ENCODE peak calls at places on chromosomes 13 and 19, in five cellular contexts. R is SK-N-MC, K is SK-N-SH, L is GM23338, V is breast epithelium. J is an unnamed sample.

GRCh38 chr19:37551123-37551993 is 43.2 kb downstream of the ZNF571 start:
- DNase-seq in R (no peak), K (peak; percentile 95), L (peak; percentile 58), V (no peak), J (no peak)

GRCh38 chr19:40601061-40601973 is at the start of gene LTBP4:
- DNase-seq in R (no peak), K (peak; percentile 74), L (peak; percentile 60), V (no peak), J (no peak)

GRCh38 chr19:51016798-51017683 is 2.5 kb downstream of the KLK10 start:
- DNase-seq in R (no peak), K (peak; percentile 83), L (peak; percentile 94), V (peak; percentile 83), J (no peak)

GRCh38 chr19:35822579-35822978 is 9.9 kb upstream of the PRODH2 start:
- DNase-seq in R (no peak), K (no peak), L (no peak), V (no peak), J (no peak)

GRCh38 chr13:102643656-102644055 is 46.9 kb downstream of the TPP2 start:
- DNase-seq in R (no peak), K (no peak), L (no peak), V (no peak), J (no peak)

GRCh38 chr13:75812751-75813181 is 176.6 kb downstream of the LMO7 start:
- DNase-seq in R (no peak), K (peak; percentile 19), L (no peak), V (no peak), J (no peak)

GRCh38 chr13:85519363-85519762 is 279.9 kb downstream of the SLITRK6 start:
- DNase-seq in R (no peak), K (no peak), L (no peak), V (no peak), J (no peak)

GRCh38 chr13:41231786-41232185 is 31.6 kb downstream of the MTRF1 start:
- DNase-seq in R (no peak), K (no peak), L (no peak), V (no peak), J (no peak)

GRCh38 chr13:59391696-59392095 is 772.0 kb downstream of the DIAPH3 start:
- DNase-seq in R (peak; percentile 37), K (peak; percentile 30), L (peak; percentile 85), V (no peak), J (peak; percentile 36)

GRCh38 chr13:46489586-46490023 is 63.4 kb upstream of the LRCH1 start:
- DNase-seq in R (no peak), K (no peak), L (no peak), V (no peak), J (no peak)

GRCh38 chr13:108120332-108120731 is 95.0 kb downstream of the LIG4 start:
- DNase-seq in R (no peak), K (no peak), L (peak; percentile 32), V (no peak), J (no peak)

GRCh38 chr13:59458908-59459579 is 704.7 kb downstream of the DIAPH3 start:
- DNase-seq in R (no peak), K (no peak), L (peak; percentile 31), V (no peak), J (no peak)

GRCh38 chr13:111981006-111981405 is 85.9 kb upstream of the SOX1 start:
- DNase-seq in R (no peak), K (no peak), L (no peak), V (no peak), J (no peak)

GRCh38 chr19:40802300-40803169 is 3.5 kb downstream of the EGLN2 start:
- DNase-seq in R (no peak), K (peak; percentile 67), L (no peak), V (no peak), J (no peak)

GRCh38 chr13:112058519-112058873 is 8.5 kb upstream of the SOX1 start:
- DNase-seq in R (no peak), K (no peak), L (peak; percentile 62), V (no peak), J (no peak)

GRCh38 chr19:38229585-38230073 is 5.6 kb upstream of the DPF1 start:
- DNase-seq in R (no peak), K (peak; percentile 97), L (peak; percentile 79), V (no peak), J (no peak)

GRCh38 chr13:70173236-70173959 is 65.1 kb upstream of the KLHL1 start:
- DNase-seq in R (no peak), K (no peak), L (peak; percentile 8), V (no peak), J (no peak)

DNA sequence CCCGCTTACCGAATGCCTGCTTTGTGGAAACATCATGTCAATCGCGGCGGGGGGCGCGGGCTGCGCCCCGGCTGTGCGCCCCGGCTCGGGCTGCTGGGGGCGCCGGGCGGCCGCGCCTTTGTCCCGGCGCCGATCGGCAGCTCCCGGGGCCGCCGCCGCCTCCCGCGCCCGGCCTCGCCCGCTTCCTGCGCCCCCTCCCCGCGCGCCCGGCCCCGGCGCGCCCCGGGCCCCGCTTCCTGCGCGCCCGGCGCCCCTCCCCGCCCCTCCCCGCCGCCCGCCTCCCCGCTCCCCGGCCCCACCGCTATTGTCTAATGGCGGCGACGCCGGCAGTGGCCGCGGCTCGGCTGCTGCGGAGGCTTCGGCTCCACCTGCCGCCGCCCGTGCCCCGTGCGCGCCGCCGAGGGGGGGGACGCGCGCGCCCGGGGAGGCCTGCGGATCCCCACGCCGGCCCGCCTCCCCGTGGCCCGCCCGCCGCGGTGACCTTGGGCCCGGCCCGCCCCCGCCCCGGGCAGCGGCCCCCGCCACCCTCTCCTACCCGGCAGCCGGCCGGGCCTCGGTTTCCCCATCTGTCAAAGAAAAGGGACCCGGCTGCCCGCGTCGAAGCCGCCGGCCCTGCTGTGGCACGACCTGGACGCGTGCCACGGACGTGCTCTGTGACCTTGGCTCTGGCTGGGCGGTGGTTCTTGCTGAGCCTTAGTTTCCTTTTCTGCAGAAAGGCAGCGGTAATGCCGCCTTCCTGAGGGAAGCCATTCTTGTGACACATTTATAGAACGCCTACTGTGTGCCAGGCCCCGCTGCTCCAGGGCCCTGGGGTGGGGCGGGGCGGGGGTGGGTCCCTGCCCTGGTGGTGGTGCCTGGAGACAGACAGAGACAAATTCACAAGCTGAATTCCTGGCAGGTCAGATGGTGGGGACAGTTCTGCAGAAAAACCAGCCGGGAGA is at the start of gene TLE5:
- DNase-seq in R (no peak), K (peak; percentile 92), L (peak; percentile 61), V (no peak), J (no peak)
- TF ChIP-seq POLR2AphosphoS5 in R (no peak), K (no peak), L (no peak), V (no peak), J (no peak)

DNA sequence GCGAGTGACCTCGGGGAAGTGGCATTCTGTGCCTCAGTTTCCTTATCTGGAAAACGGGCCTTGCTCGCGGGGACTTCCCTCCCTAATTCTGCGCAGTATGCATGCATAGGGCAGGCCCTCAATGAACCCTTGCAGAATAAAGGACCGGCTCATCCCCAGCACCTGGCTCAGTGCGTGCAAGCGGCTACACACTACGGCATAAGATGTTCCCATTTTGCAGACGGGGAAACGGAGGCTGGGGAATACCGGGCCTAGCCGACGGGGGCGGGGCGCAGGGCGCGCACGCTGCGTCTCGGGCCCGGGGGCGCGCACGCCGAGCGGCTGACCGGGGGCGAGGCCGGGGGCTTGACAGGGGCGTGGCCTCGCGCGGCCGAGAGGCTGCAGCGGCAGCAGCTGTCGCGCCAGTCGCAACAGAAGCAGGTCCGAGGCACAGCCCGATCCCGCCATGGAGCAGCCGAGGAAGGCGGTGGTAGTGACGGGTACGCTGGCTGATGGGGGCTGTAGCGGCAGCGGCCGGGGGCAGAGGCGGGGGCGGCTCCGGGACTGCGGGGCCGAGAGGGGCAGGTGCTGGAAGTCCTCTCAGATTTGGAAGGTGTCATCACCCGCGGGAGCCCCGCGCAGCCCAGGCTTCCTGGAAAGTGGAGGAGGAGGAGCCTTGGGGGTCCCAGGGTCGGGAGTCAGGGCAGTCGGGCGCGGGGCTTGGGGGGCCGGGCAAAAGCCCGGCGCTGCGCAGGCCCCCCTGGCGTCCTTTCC is at the start of gene PGPEP1:
- DNase-seq in R (no peak), K (peak; percentile 96), L (peak; percentile 87), V (peak; percentile 69), J (no peak)
- TF ChIP-seq POLR2AphosphoS5 in R (no peak), K (no peak), L (peak; percentile 88), V (no peak), J (no peak)

GRCh38 chr19:55463583-55464031 is 944 bp downstream of the C19orf85 start:
- DNase-seq in R (no peak), K (no peak), L (no peak), V (no peak), J (no peak)

GRCh38 chr19:55460670-55461258 is 678 bp downstream of the ISOC2 start:
- DNase-seq in R (no peak), K (peak; percentile 92), L (peak; percentile 97), V (peak; percentile 82), J (no peak)

GRCh38 chr19:55462722-55463121 is 1.3 kb upstream of the ISOC2 start:
- DNase-seq in R (no peak), K (no peak), L (no peak), V (no peak), J (no peak)

GRCh38 chr19:55461259-55461973 is at the start of gene ISOC2:
- DNase-seq in R (peak; percentile 96), K (peak; percentile 97), L (peak; percentile 100), V (peak; percentile 100), J (peak; percentile 98)

DNA sequence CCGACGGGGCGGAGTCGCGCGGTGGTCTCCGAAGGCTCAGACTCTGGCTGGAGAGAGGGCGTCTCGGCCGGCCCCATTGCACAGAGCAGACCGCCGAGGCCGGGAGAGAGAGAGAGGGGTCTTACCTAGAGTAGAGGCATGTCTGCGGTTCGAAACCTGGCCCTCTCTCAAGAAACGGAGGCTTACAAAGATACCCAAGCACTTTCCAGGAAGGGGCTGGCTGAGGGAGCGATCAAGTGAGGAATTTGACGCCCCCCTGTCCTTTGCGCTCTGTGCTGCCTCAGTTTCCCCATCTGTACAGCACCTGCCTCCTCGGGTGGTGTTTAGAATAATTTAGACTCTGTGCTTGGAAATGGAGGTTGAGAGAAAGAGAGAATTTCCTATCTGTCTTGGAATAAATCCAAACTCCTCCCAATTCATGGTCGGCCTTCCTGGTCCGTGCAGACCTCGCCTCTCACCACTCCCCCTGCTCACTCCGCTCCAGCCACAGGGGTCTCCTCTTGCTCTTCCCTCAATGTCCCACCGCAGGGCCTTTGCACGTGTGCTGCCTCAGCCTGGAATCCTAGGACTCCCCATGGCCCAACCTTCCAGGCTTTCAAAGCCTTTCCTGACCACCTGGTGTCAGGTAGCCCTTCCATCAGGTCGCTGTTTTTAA is 659 bp upstream of the ISOC2 start:
- DNase-seq in R (no peak), K (peak; percentile 73), L (no peak), V (no peak), J (no peak)
- TF ChIP-seq POLR2AphosphoS5 in R (peak; percentile 38), K (peak; percentile 26), L (no peak), V (no peak), J (no peak)

DNA sequence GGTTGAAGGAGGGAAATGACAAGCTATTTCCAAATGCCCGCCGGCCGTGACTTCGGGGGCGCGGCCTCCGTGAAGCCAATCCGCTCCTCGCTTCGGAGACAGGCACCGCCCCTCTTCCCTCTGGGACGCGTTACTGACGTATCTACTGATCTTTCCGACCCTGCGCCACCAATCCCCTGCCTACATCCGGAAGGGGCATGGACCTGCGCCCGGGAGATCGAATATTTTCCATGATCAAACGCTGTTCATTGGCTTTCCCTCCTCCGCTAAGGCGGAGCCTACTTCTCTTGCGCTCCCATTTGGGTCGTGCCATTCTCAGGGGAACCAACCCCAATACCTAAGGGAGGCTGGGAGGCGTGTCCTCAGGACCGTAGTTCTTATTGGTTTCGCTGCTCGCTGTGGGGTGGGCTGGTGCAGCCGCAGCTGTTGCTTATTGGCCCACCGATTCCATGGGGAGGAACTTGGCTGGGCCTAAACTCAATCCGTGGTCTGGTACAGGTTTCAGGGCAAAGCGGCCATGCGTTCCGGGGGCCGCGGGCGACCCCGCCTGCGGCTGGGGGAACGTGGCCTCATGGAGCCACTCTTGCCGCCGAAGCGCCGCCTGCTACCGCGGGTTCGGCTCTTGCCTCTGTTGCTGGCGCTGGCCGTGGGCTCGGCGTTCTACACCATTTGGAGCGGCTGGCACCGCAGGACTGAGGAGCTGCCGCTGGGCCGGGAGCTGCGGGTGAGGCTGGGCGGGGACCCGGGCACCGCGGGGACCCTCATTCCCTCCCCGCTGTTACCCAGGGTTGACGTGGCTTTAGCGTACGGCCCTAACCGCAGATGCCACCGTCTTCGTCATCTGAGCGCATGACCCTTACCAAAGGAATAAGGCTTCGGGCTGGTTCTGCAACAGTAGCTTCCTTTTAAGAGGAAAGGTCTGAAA is at the start of gene QPCTL:
- DNase-seq in R (peak; percentile 99), K (peak; percentile 92), L (peak; percentile 100), V (peak; percentile 98), J (peak; percentile 96)
- TF ChIP-seq POLR2AphosphoS5 in R (peak; percentile 87), K (peak; percentile 70), L (peak; percentile 94), V (peak; percentile 30), J (no peak)

J was measured in Panc1.